ENCODE peak calls at places on chromosomes 6 and 20, in five cellular contexts. C is activated effector memory CD4-positive, alpha-beta T cell treated with anti-CD3 and anti-CD28 coated beads, Interleukin-2, amount 50 U/mL, for 16 hours; Z is LoVo; V is iPS-NIHi11; E is breast epithelium. M is an unnamed sample.

GRCh38 chr20:44495257-44495656 is 19.6 kb downstream of the TTPAL start:
- DNase-seq in C (no peak), V (no peak), Z (no peak), E (no peak), M (peak; percentile 72)

GRCh38 chr6:151534576-151534975 is 40.8 kb downstream of the CCDC170 start:
- DNase-seq in C (no peak), E (no peak), Z (no peak), V (no peak), M (no peak)

GRCh38 chr20:11302436-11302835 is 615.3 kb upstream of the BTBD3 start:
- DNase-seq in C (no peak), E (no peak), Z (no peak), V (no peak), M (peak; percentile 76)

GRCh38 chr20:9454781-9455180 is 59.6 kb upstream of the LAMP5 start:
- DNase-seq in V (no peak), Z (no peak), E (no peak), C (no peak), M (no peak)

GRCh38 chr6:39426057-39426592 is 103.6 kb upstream of the KCNK16 start:
- DNase-seq in C (no peak), Z (no peak), E (no peak), V (peak; percentile 25), M (peak; percentile 91)

GRCh38 chr20:50380697-50381040 is 129.5 kb upstream of the PTPN1 start:
- DNase-seq in V (peak; percentile 41), C (no peak), E (no peak), Z (no peak), M (no peak)

GRCh38 chr20:31694842-31695593 is 27.6 kb downstream of the BCL2L1 start:
- DNase-seq in V (no peak), C (no peak), Z (no peak), E (no peak), M (no peak)

GRCh38 chr6:145169726-145170125 is 565.6 kb downstream of the EPM2A start:
- DNase-seq in E (no peak), Z (no peak), V (no peak), C (no peak), M (no peak)

GRCh38 chr6:2157441-2158127 is 87.8 kb downstream of the GMDS start:
- DNase-seq in E (no peak), C (no peak), V (no peak), Z (no peak), M (no peak)

GRCh38 chr6:7052441-7052936 is 55.3 kb upstream of the RREB1 start:
- DNase-seq in V (peak; percentile 65), E (no peak), Z (no peak), C (no peak), M (peak; percentile 40)

GRCh38 chr6:29975561-29975907 is 33.2 kb downstream of the HLA-A start:
- DNase-seq in V (peak; percentile 17), Z (no peak), E (no peak), C (no peak), M (no peak)

GRCh38 chr20:1375515-1375914 is 17.3 kb downstream of the FKBP1A start:
- DNase-seq in C (no peak), V (no peak), Z (no peak), E (no peak), M (no peak)

GRCh38 chr6:71211799-71212198 is 76.8 kb upstream of the OGFRL1 start:
- DNase-seq in Z (no peak), E (no peak), C (no peak), V (no peak), M (no peak)

GRCh38 chr20:22586645-22587310 is 2.4 kb upstream of the FOXA2 start:
- DNase-seq in E (no peak), Z (peak; percentile 56), V (peak; percentile 70), C (no peak), M (no peak)

GRCh38 chr6:22332216-22332615 is 35.4 kb upstream of the PRL start:
- DNase-seq in Z (no peak), V (no peak), C (no peak), E (no peak), M (no peak)

GRCh38 chr20:19850190-19850533 is 92.1 kb downstream of the RIN2 start:
- DNase-seq in Z (no peak), C (no peak), E (no peak), V (peak; percentile 26), M (no peak)

GRCh38 chr6:153092082-153093013 is 38.7 kb downstream of the RGS17 start:
- DNase-seq in V (no peak), Z (no peak), E (no peak), C (no peak), M (peak; percentile 42)

GRCh38 chr6:144343736-144344428 is 58.7 kb downstream of the UTRN start:
- DNase-seq in E (no peak), C (peak; percentile 78), V (no peak), Z (peak; percentile 80), M (peak; percentile 67)

GRCh38 chr6:52115891-52116604 is 28.6 kb upstream of the PKHD1 start:
- DNase-seq in C (no peak), Z (peak; percentile 50), E (no peak), V (no peak), M (no peak)

GRCh38 chr20:37920270-37920669 is 17.3 kb downstream of the VSTM2L start:
- DNase-seq in Z (no peak), E (no peak), V (no peak), C (no peak), M (no peak)

GRCh38 chr6:44558315-44559227 is 171.1 kb downstream of the CDC5L start:
- DNase-seq in C (no peak), Z (no peak), V (no peak), E (no peak), M (no peak)

GRCh38 chr6:3911130-3911529 is 62.0 kb downstream of the FAM50B start:
- DNase-seq in E (no peak), Z (no peak), V (no peak), C (no peak), M (no peak)

GRCh38 chr6:134821397-134821796 is 128.5 kb downstream of the ALDH8A1 start:
- DNase-seq in V (no peak), C (no peak), Z (no peak), E (no peak), M (no peak)

GRCh38 chr20:20084296-20084752 is 32.0 kb downstream of the CFAP61 start:
- DNase-seq in E (no peak), C (no peak), Z (no peak), V (no peak), M (no peak)

GRCh38 chr6:111692327-111693164 is 86.9 kb upstream of the TRAF3IP2 start:
- DNase-seq in C (no peak), Z (peak; percentile 75), V (no peak), E (no peak), M (no peak)

GRCh38 chr6:139370047-139370706 is 4.3 kb downstream of the CITED2 start:
- DNase-seq in V (no peak), C (no peak), Z (no peak), E (no peak), M (no peak)

GRCh38 chr6:69693749-69694148 is 103.1 kb downstream of the LMBRD1 start:
- DNase-seq in V (no peak), C (no peak), Z (no peak), E (no peak), M (no peak)

GRCh38 chr6:74044417-74045096 is 348.6 kb downstream of the CD109 start:
- DNase-seq in E (no peak), V (no peak), Z (no peak), C (no peak), M (no peak)

GRCh38 chr6:91099501-91099900 is 512.6 kb upstream of the MAP3K7 start:
- DNase-seq in C (no peak), Z (no peak), E (no peak), V (no peak), M (no peak)

GRCh38 chr20:25739615-25740320 is 43.1 kb upstream of the ZNF337 start:
- DNase-seq in C (no peak), V (no peak), E (no peak), Z (no peak), M (no peak)

GRCh38 chr6:106858653-106859092 is 115.9 kb downstream of the CD24 start:
- DNase-seq in C (no peak), Z (peak; percentile 35), E (no peak), V (no peak), M (peak; percentile 63)

GRCh38 chr6:104954091-104954797 is 2.7 kb upstream of the LIN28B start:
- DNase-seq in Z (no peak), E (no peak), V (no peak), C (no peak), M (no peak)

GRCh38 chr20:15555913-15556312 is 1017.3 kb downstream of the KIF16B start:
- DNase-seq in E (no peak), V (no peak), C (no peak), Z (no peak), M (no peak)

GRCh38 chr20:5220334-5221077 is 93.7 kb downstream of the CDS2 start:
- DNase-seq in E (no peak), V (no peak), Z (no peak), C (no peak), M (no peak)

GRCh38 chr6:158744986-158745430 is 74.2 kb downstream of the EZR start:
- DNase-seq in Z (no peak), V (no peak), C (no peak), E (no peak), M (peak; percentile 69)

GRCh38 chr6:12331951-12332749 is 42.0 kb downstream of the EDN1 start:
- DNase-seq in Z (peak; percentile 67), V (no peak), C (no peak), E (no peak), M (peak; percentile 71)

GRCh38 chr6:141483561-141484061 is 649.1 kb upstream of the GJE1 start:
- DNase-seq in E (no peak), V (no peak), C (peak; percentile 77), Z (peak; percentile 8), M (peak; percentile 92)